ENCODE peak calls at places on chromosomes 4 and X, in five cellular contexts. One of them, this sample, is unnamed.

GRCh38 chr4:94653984-94654609 is 103.7 kb upstream of the BMPR1B start:
- DNase-seq in astrocyte: no peak
- DNase-seq in T follicular helper cell: no peak
- DNase-seq in caudate nucleus: no peak
- DNase-seq in fibroblast of the aortic adventitia: no peak
- DNase-seq in this sample: peak

GRCh38 chr4:10364194-10364593 is 93.0 kb downstream of the ZNF518B start:
- DNase-seq in T follicular helper cell: no peak
- DNase-seq in fibroblast of the aortic adventitia: no peak
- DNase-seq in astrocyte: no peak
- DNase-seq in caudate nucleus: no peak
- DNase-seq in this sample: no peak

GRCh38 chr4:123922847-123923246 is 526.3 kb downstream of the SPRY1 start:
- DNase-seq in astrocyte: peak
- DNase-seq in T follicular helper cell: no peak
- DNase-seq in caudate nucleus: no peak
- DNase-seq in fibroblast of the aortic adventitia: peak
- DNase-seq in this sample: no peak

GRCh38 chr4:133600008-133600407 is 450.9 kb downstream of the PCDH10 start:
- DNase-seq in T follicular helper cell: no peak
- DNase-seq in fibroblast of the aortic adventitia: no peak
- DNase-seq in astrocyte: no peak
- DNase-seq in caudate nucleus: no peak
- DNase-seq in this sample: no peak

GRCh38 chrX:128035318-128035717 is 16.9 kb downstream of the ACTRT1 start:
- DNase-seq in fibroblast of the aortic adventitia: no peak
- DNase-seq in caudate nucleus: no peak
- DNase-seq in astrocyte: no peak
- DNase-seq in T follicular helper cell: no peak
- DNase-seq in this sample: no peak

GRCh38 chr4:128811571-128812359 is 2.3 kb downstream of the JADE1 start:
- DNase-seq in caudate nucleus: peak
- DNase-seq in astrocyte: peak
- DNase-seq in T follicular helper cell: peak
- DNase-seq in fibroblast of the aortic adventitia: peak
- DNase-seq in this sample: peak

GRCh38 chr4:10416441-10416840 is 40.8 kb downstream of the ZNF518B start:
- DNase-seq in fibroblast of the aortic adventitia: no peak
- DNase-seq in astrocyte: no peak
- DNase-seq in T follicular helper cell: no peak
- DNase-seq in caudate nucleus: no peak
- DNase-seq in this sample: no peak

GRCh38 chr4:125070869-125071268 is 243.9 kb upstream of the FAT4 start:
- DNase-seq in caudate nucleus: no peak
- DNase-seq in fibroblast of the aortic adventitia: no peak
- DNase-seq in T follicular helper cell: no peak
- DNase-seq in astrocyte: no peak
- DNase-seq in this sample: no peak

GRCh38 chr4:114368751-114369150 is 229.9 kb upstream of the UGT8 start:
- DNase-seq in T follicular helper cell: no peak
- DNase-seq in fibroblast of the aortic adventitia: no peak
- DNase-seq in astrocyte: no peak
- DNase-seq in caudate nucleus: no peak
- DNase-seq in this sample: no peak

GRCh38 chrX:16931371-16931770 is 15.1 kb upstream of the REPS2 start:
- DNase-seq in fibroblast of the aortic adventitia: no peak
- DNase-seq in caudate nucleus: no peak
- DNase-seq in astrocyte: no peak
- DNase-seq in T follicular helper cell: no peak
- DNase-seq in this sample: no peak

GRCh38 chr4:105092356-105092755 is 54.3 kb upstream of the TET2 start:
- DNase-seq in caudate nucleus: no peak
- DNase-seq in fibroblast of the aortic adventitia: peak
- DNase-seq in astrocyte: peak
- DNase-seq in T follicular helper cell: no peak
- DNase-seq in this sample: no peak